ENCODE peak calls at places on chromosomes 6 and 20, in four cellular contexts. R is GM20000; B is HFFc6; S is stimulated activated CD8-positive, alpha-beta memory T cell treated with anti-CD3 and anti-CD28 coated beads, Interleukin-7, amount 100 ng/mL, for 1 hour. O is an unnamed sample.

GRCh38 chr20:61569836-61570235 is 317.8 kb downstream of the CDH4 start:
- DNase-seq in S (no peak), R (no peak), B (no peak), O (no peak)

GRCh38 chr20:59472059-59472458 is 132.3 kb upstream of the PHACTR3 start:
- DNase-seq in S (no peak), R (no peak), B (no peak), O (no peak)

GRCh38 chr6:12138936-12139335 is 126.8 kb downstream of the HIVEP1 start:
- DNase-seq in R (no peak), B (no peak), S (no peak), O (no peak)

GRCh38 chr6:14791525-14791924 is 454.3 kb upstream of the JARID2 start:
- DNase-seq in S (no peak), B (peak; percentile 29), R (no peak), O (no peak)

GRCh38 chr6:29887330-29887818 is 55.0 kb upstream of the HLA-A start:
- DNase-seq in B (peak; percentile 8), R (no peak), S (no peak), O (no peak)

GRCh38 chr20:34941224-34941623 is 14.4 kb downstream of the GSS start:
- DNase-seq in R (no peak), B (no peak), S (no peak), O (no peak)

GRCh38 chr20:3203315-3204123 is 963 bp downstream of the DDRGK1 start:
- DNase-seq in B (no peak), R (peak; percentile 74), S (no peak), O (peak; percentile 40)

GRCh38 chr20:45036044-45036755 is 64.7 kb downstream of the KCNS1 start:
- DNase-seq in S (no peak), R (no peak), B (peak; percentile 68), O (no peak)

GRCh38 chr20:52062452-52063209 is 128.9 kb downstream of the ZFP64 start:
- DNase-seq in B (no peak), R (no peak), S (no peak), O (no peak)

GRCh38 chr6:108114861-108115597 is 40.5 kb upstream of the OSTM1 start:
- DNase-seq in S (no peak), B (peak; percentile 24), R (no peak), O (no peak)

GRCh38 chr6:106315765-106316375 is 9.7 kb downstream of the ATG5 start:
- DNase-seq in B (no peak), R (no peak), S (no peak), O (no peak)

GRCh38 chr6:109330263-109330662 is 52.0 kb downstream of the CD164 start:
- DNase-seq in B (no peak), S (no peak), R (no peak), O (no peak)

GRCh38 chr6:158988477-158988876 is 11.5 kb downstream of the RSPH3 start:
- DNase-seq in R (no peak), S (no peak), B (no peak), O (no peak)

GRCh38 chr6:140321891-140322290 is 947.4 kb upstream of the CITED2 start:
- DNase-seq in S (no peak), B (no peak), R (no peak), O (no peak)

GRCh38 chr6:37503486-37503980 is 3.8 kb upstream of the CCDC167 start:
- DNase-seq in B (no peak), R (no peak), S (no peak), O (peak; percentile 41)

GRCh38 chr20:53387983-53388675 is 205.5 kb downstream of the ZNF217 start:
- DNase-seq in S (no peak), B (no peak), R (no peak), O (no peak)

GRCh38 chr6:135568366-135568765 is 70.8 kb upstream of the AHI1 start:
- DNase-seq in R (peak; percentile 36), B (peak; percentile 31), S (no peak), O (no peak)

GRCh38 chr6:144379356-144379755 is 94.2 kb downstream of the UTRN start:
- DNase-seq in R (peak; percentile 7), S (no peak), B (peak; percentile 36), O (no peak)

GRCh38 chr20:14634666-14635065 is 297.3 kb upstream of the FLRT3 start:
- DNase-seq in S (no peak), R (no peak), B (no peak), O (no peak)

GRCh38 chr6:4153514-4153985 is 18.2 kb upstream of the ECI2 start:
- DNase-seq in B (no peak), R (no peak), S (no peak), O (peak; percentile 69)

GRCh38 chr6:167141667-167142432 is 15.9 kb downstream of the GPR31 start:
- DNase-seq in S (no peak), R (peak; percentile 84), B (no peak), O (peak; percentile 75)

GRCh38 chr6:21595951-21596378 is 2.4 kb downstream of the SOX4 start:
- DNase-seq in S (no peak), R (no peak), B (no peak), O (no peak)

GRCh38 chr6:150729188-150729748 is 129.6 kb downstream of the PLEKHG1 start:
- DNase-seq in R (no peak), S (no peak), B (no peak), O (no peak)

GRCh38 chr6:115783402-115784061 is 277.2 kb downstream of the FRK start:
- DNase-seq in R (no peak), B (no peak), S (no peak), O (no peak)

GRCh38 chr6:140401666-140402255 is 1027.3 kb upstream of the CITED2 start:
- DNase-seq in S (no peak), B (peak; percentile 35), R (no peak), O (no peak)

GRCh38 chr6:45986746-45987274 is 28.9 kb downstream of the CLIC5 start:
- DNase-seq in B (no peak), R (no peak), S (no peak), O (no peak)

GRCh38 chr20:17570347-17571152 is 675 bp downstream of the DSTN start:
- DNase-seq in B (peak; percentile 45), R (no peak), S (no peak), O (peak; percentile 46)

GRCh38 chr6:52301326-52301725 is 16.8 kb upstream of the MCM3 start:
- DNase-seq in R (no peak), S (no peak), B (no peak), O (no peak)

GRCh38 chr6:94341173-94341572 is 921.8 kb upstream of the EPHA7 start:
- DNase-seq in R (no peak), S (no peak), B (no peak), O (no peak)

GRCh38 chr6:14038636-14039035 is 78.9 kb upstream of the CD83 start:
- DNase-seq in R (no peak), B (no peak), S (no peak), O (no peak)